ENCODE peak calls at places on chromosomes 13 and 19, in four cellular contexts. Q, I, W and O are unnamed samples.

GRCh38 chr13:26051231-26052135 is at the start of gene SHISA2:
- DNase-seq in Q (no peak), I (no peak), W (no peak), O (peak; percentile 31)

GRCh38 chr19:36987091-36987490 is 71.0 kb downstream of the ZNF568 start:
- DNase-seq in W (no peak), Q (no peak), I (no peak), O (no peak)

GRCh38 chr19:5340637-5341447 is at the start of gene PTPRS:
- DNase-seq in W (peak; percentile 99), I (no peak), Q (peak; percentile 75), O (peak; percentile 74)

GRCh38 chr13:110869805-110870706 is 44.8 kb downstream of the ANKRD10 start:
- DNase-seq in Q (peak; percentile 90), I (no peak), W (peak; percentile 78), O (peak; percentile 100)

GRCh38 chr13:56700324-56700723 is 440.4 kb upstream of the PRR20A start:
- DNase-seq in Q (no peak), W (no peak), I (no peak), O (no peak)

GRCh38 chr19:811511-812048 is 10.2 kb downstream of the PLPPR3 start:
- DNase-seq in W (peak; percentile 21), I (no peak), Q (no peak), O (no peak)

GRCh38 chr13:87356314-87356713 is 314.9 kb upstream of the SLITRK5 start:
- DNase-seq in Q (no peak), I (no peak), W (no peak), O (no peak)

GRCh38 chr19:3725640-3726310 is 17.6 kb downstream of the TJP3 start:
- DNase-seq in W (no peak), I (no peak), Q (no peak), O (no peak)

GRCh38 chr13:34419025-34419424 is 523.0 kb upstream of the NBEA start:
- DNase-seq in Q (no peak), I (no peak), W (no peak), O (no peak)

GRCh38 chr19:3284759-3285646 is 60.5 kb downstream of the CELF5 start:
- DNase-seq in I (no peak), Q (peak; percentile 56), W (peak; percentile 89), O (peak; percentile 37)

GRCh38 chr13:60229708-60230272 is 66.1 kb upstream of the DIAPH3 start:
- DNase-seq in W (no peak), Q (no peak), I (no peak), O (no peak)

GRCh38 chr13:113489171-113489548 is 1.4 kb downstream of the DCUN1D2 start:
- DNase-seq in I (no peak), Q (no peak), W (no peak), O (no peak)
- TF ChIP-seq ELK1 in I (no peak), Q (no peak), W (no peak), O (no peak)

GRCh38 chr13:112066624-112067004 is 335 bp upstream of the SOX1 start:
- DNase-seq in Q (no peak), I (no peak), W (no peak), O (no peak)
- TF ChIP-seq ELK1 in Q (no peak), I (no peak), W (no peak), O (no peak)

DNA sequence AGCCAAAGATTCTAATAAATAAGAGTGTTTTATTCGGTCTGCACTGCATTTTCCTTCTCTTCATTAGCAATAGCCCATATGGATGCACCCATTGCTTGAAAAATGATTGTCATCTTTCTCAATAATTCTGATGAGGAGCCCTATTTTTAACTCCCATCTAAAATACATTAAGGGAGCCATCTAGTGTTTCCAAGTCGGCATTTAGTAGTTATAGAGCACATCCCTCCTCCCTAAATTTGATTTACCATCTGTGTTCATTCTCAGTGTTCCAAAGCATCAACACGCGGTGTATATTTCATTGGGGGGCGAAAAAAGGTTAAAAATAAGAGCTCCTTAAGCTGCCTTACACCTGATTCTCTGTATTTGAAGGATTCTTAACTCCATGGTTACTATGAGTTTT is 119.2 kb upstream of the IPO5 start:
- DNase-seq in Q (no peak), I (no peak), W (no peak), O (no peak)
- TF ChIP-seq ELK1 in Q (no peak), I (no peak), W (no peak), O (no peak)

DNA sequence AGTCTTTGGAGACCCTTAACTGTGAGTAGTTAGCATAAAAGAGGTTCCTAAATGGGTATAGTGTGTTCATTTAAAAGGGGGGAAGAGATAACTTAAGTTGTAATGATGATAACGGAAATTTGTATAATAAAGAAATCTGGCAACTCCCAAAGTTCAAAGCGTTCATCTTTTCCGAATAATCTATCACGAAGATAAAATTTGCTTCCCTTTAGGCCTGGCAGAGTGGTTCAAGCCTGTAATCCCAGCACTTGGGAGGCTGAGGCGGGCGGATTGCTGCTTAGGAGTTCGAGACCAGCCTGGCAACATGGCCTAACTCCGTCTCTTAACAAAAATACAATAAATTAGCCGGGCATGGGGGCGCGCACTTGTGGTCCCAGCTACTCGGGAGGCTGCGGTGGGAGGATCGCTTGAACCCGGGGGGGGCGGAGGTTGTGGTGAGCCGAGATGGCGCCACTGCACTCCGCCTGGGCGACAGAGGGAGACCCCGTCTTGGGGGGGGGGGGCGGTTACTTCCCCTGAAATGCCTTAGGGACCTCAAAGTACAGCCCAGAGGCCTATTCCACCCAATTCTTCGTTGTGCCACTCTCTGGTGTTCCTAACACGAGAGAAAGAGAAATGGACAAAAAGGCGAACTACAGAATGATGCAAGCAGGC is 888 bp downstream of the N4BP2L2 start:
- DNase-seq in W (peak; percentile 19), Q (no peak), I (no peak), O (no peak)
- TF ChIP-seq ELK1 in W (no peak), Q (no peak), I (no peak), O (no peak)

GRCh38 chr13:112885782-112886268 is 83.2 kb upstream of the MCF2L start:
- DNase-seq in I (no peak), W (peak; percentile 50), Q (peak; percentile 20), O (peak; percentile 87)
- TF ChIP-seq ELK1 in I (no peak), W (no peak), Q (no peak), O (no peak)

DNA sequence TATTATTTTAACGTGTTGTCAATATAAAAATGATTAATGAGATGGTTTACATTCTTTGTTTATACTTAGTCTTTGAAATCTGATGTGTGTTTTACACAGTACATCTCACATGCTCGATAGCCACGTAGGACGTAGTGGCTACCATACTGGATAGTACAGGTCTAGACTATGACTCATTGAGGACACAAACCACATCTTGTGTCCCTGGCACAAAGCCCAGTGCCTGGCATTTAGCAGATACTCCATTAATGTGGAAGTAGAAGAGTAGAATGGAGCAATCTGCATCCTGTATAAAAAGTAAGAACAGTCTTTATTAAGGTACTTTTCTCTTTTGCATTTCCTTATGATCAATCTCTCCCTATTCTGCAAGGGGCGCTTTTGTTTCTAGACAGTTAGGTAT is 49.0 kb upstream of the FRY start:
- DNase-seq in Q (peak; percentile 23), W (no peak), I (no peak), O (peak; percentile 95)
- TF ChIP-seq ELK1 in Q (no peak), W (no peak), I (no peak), O (no peak)

GRCh38 chr19:30391554-30392551 is 19.7 kb downstream of the ZNF536 start:
- DNase-seq in I (no peak), Q (no peak), W (no peak), O (no peak)

GRCh38 chr19:30393046-30393445 is 20.9 kb downstream of the ZNF536 start:
- DNase-seq in I (no peak), Q (no peak), W (no peak), O (no peak)

GRCh38 chr19:30394481-30395151 is 22.4 kb downstream of the ZNF536 start:
- DNase-seq in Q (no peak), I (no peak), W (no peak), O (no peak)

GRCh38 chr19:30395283-30395682 is 23.1 kb downstream of the ZNF536 start:
- DNase-seq in I (no peak), W (no peak), Q (no peak), O (no peak)

GRCh38 chr19:30393729-30394480 is 21.7 kb downstream of the ZNF536 start:
- DNase-seq in I (no peak), W (no peak), Q (no peak), O (no peak)
- TF ChIP-seq ELK1 in I (no peak), W (no peak), Q (no peak), O (no peak)

DNA sequence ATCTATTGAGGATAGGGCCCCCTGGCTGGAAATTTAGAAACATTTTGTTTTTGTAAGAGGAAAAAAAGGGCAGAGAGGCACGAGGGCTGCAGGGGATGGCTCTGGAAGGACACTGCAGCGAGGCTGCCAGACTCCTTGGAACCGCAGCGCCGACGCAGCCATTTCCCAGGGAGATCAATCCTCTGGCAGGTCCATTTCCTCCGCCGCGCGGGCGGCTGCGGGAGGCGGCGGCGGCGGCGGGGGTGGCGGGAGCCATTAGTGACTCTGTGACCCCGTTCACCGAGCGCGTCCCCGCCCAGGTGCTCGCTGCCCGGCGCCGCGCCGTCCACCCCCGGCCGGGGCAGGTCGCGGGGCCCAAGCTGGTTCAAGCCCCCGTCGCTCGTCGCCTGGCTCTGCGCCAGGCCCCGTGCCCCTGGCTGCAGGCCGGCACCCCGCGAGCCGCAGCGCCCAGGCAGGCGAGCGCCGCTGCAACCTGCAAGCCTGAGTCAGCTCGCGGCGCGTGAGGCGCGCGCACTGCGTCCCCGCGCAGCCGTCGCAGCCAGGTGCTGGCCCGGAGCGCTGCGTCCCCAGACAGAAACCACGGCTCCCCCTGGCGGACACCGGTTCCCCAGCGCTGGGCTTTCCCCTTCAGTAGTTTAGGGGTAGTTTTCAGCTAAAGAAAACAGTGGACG is 192.6 kb downstream of the KATNAL1 start:
- DNase-seq in W (peak; percentile 77), Q (peak; percentile 60), I (no peak), O (peak; percentile 82)
- TF ChIP-seq ELK1 in W (no peak), Q (no peak), I (no peak), O (no peak)